ENCODE peak calls at places on chromosomes 1 and 21, in nine cellular contexts. N is left lung; Y is dorsolateral prefrontal cortex; T is CD8-positive, alpha-beta T cell; J is CD8-positive, alpha-beta memory T cell; R is heart right ventricle; V is fibroblast of lung; C is A673; L is tibial nerve. D is an unnamed sample.
A peak's percentile ranks its signal among the peaks of the same experiment; 100 is the strongest.

GRCh38 chr1:230940848-230941247 is 37.8 kb downstream of the TTC13 start:
- DNase-seq in N (no peak), Y (no peak), T (no peak), J (no peak), R (no peak), V (peak; percentile 21), C (no peak), L (no peak), D (no peak)

GRCh38 chr21:46097826-46098286 is at the start of gene COL6A2:
- DNase-seq in N (peak; percentile 53), Y (no peak), T (peak; percentile 41), J (peak; percentile 25), R (peak; percentile 77), V (peak; percentile 64), C (peak; percentile 54), L (peak; percentile 59), D (no peak)

GRCh38 chr1:55155522-55155921 is 59.6 kb downstream of the USP24 start:
- DNase-seq in N (no peak), Y (peak; percentile 69), T (no peak), J (no peak), R (peak; percentile 33), V (peak; percentile 40), C (peak; percentile 41), L (peak; percentile 20), D (no peak)

GRCh38 chr21:45830221-45830640 is 151.3 kb upstream of the COL6A1 start:
- DNase-seq in N (no peak), Y (no peak), T (no peak), J (no peak), R (no peak), V (peak; percentile 36), C (no peak), L (no peak), D (no peak)

GRCh38 chr1:2971146-2971501 is 50.1 kb upstream of the ACTRT2 start:
- DNase-seq in N (no peak), Y (no peak), T (no peak), J (no peak), R (no peak), V (no peak), C (no peak), L (no peak), D (no peak)

GRCh38 chr1:218330043-218330623 is 15.0 kb upstream of the TGFB2 start:
- DNase-seq in N (no peak), Y (no peak), T (no peak), J (no peak), R (no peak), V (peak; percentile 69), C (peak; percentile 49), L (no peak), D (no peak)

GRCh38 chr1:63408331-63408730 is 40.9 kb downstream of the ALG6 start:
- DNase-seq in N (no peak), Y (no peak), T (no peak), J (no peak), R (no peak), V (peak; percentile 92), C (no peak), L (no peak), D (no peak)

GRCh38 chr1:118947790-118948189 is 40.4 kb downstream of the TBX15 start:
- DNase-seq in N (no peak), Y (no peak), T (no peak), J (no peak), R (no peak), V (peak; percentile 77), C (no peak), L (no peak), D (no peak)

GRCh38 chr1:100038401-100039306 is 68.9 kb downstream of the SLC35A3 start:
- DNase-seq in N (peak; percentile 68), Y (peak; percentile 69), T (peak; percentile 88), J (peak; percentile 58), R (peak; percentile 53), V (peak; percentile 71), C (peak; percentile 78), L (peak; percentile 36), D (peak; percentile 84)

GRCh38 chr1:79681382-79681781 is 674.9 kb upstream of the ADGRL4 start:
- DNase-seq in N (no peak), Y (no peak), T (no peak), J (no peak), R (no peak), V (no peak), C (no peak), L (no peak), D (no peak)

GRCh38 chr1:4509206-4509605 is 145.2 kb upstream of the AJAP1 start:
- DNase-seq in N (no peak), Y (no peak), T (no peak), J (no peak), R (no peak), V (no peak), C (no peak), L (no peak), D (no peak)

GRCh38 chr1:111201275-111202090 is 1.0 kb upstream of the DENND2D start:
- DNase-seq in N (no peak), Y (no peak), T (no peak), J (no peak), R (no peak), V (no peak), C (no peak), L (no peak), D (no peak)

GRCh38 chr1:160399544-160400283 is 650 bp upstream of the VANGL2 start:
- DNase-seq in N (no peak), Y (no peak), T (no peak), J (no peak), R (no peak), V (no peak), C (no peak), L (no peak), D (no peak)
- H3K4me3 ChIP-seq in N (peak overlapping the region; percentile 48), Y (peak overlapping the region; percentile 80), T (peak overlapping the region; percentile 31), J (no peak overlapping the region), R (peak overlapping the region; percentile 81), V (no peak overlapping the region), C (peak overlapping the region; percentile 96), L (peak overlapping the region; percentile 38), D (no peak overlapping the region)

DNA sequence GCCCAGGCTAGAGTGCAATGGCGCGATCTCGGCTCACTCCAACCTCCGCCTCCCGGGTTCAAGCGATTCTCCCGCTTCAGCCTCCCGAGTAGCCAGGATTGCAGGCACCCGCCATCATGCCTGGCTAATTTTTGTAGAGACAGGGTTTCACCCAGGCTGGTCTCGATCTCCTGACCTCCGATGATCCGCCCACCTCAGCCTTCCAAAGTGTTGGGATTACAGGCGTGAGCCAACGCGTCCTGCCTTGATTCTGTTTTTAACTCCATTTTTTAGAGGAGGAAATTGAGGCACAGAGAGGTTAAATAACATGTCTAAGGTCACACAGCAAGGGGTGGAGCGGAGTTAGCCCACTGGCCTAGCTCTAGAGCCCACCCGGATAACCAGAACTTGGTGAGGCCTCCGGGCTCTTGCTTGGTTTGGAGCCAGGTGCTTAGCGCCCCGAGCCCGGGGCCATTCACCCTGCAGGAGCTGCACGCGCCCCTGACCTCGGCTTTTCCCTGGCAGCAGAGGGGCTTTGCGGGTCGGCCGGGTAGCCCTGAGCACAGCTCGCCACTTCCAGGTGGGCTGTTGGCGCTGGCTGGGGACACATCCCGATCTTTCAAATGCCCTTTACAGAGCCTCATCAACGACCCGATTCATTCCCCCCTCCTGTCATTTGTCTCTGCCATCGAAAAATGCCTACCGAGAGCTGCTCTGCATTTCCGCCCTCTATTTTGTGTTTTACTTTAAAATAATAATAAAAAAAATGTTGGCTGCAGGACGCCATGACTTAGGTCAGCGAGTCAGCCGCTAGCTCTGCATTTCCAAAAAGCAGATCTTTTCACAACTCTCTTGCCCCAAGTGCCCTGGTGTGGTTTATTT is 11.2 kb downstream of the SIM2 start:
- DNase-seq in N (no peak), Y (no peak), T (no peak), J (no peak), R (no peak), V (no peak), C (no peak), L (no peak), D (no peak)
- H3K27me3 ChIP-seq in N (peaks cover 100% of the 10 kb centered on the region), Y (peaks cover 100% of the 10 kb centered on the region), T (peaks cover 42% of the 10 kb centered on the region), J (peaks cover 54% of the 10 kb centered on the region), R (peaks cover 55% of the 10 kb centered on the region), V (peaks cover 83% of the 10 kb centered on the region), C (no peaks in the 10 kb centered on the region), L (no peaks in the 10 kb centered on the region), D (no peaks in the 10 kb centered on the region)

DNA sequence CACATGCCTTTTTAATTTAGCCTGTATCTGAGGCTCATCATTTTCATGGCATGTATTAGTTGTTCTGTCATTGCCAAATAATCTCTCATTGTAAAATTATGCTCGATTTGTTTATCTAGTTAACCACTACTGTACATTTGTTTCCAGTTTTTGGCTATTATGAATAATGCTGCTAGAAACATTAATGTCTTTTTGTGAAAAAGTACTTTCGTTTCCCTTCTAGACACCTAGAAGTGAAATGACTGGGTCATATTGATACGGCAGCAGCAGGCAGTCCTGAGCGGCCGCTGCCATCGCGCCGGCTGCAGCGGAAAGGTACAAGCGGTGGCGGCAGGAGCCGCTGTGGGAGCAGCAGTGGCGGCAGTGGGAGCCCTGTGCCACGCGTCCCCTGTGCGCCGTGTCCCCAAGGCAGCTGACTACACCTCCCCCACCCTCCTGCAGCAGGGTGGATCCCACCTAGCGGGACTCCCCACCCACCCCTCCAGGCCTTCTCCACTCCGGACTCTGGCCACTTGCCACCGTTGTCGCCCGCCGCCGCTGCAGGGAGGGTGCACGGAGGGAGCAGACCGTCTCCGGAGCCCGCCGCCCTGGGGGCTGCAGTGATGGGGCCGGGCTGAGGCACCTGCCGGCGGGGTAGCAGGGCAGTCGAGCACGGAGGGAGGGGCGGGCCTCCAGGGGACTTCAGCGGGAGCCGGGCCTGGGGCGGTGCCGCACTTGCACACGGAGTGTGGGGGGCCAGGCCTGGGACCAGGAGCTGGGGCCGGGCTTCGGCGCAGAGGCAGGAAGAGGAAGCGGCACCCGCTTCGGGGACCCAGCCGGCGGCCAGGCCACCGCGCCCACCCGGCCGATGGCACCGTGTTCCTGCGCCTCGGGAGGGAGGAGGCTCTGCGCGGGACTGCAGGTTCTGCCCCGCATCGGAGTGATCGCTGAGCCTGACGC is 66.8 kb upstream of the RGS7 start:
- DNase-seq in N (no peak), Y (peak; percentile 74), T (no peak), J (no peak), R (peak; percentile 15), V (peak; percentile 62), C (peak; percentile 4), L (no peak), D (peak; percentile 32)
- H3K4me3 ChIP-seq in N (peak overlapping the region; percentile 31), Y (peak overlapping the region; percentile 65), T (no peak overlapping the region), J (no peak overlapping the region), R (peak overlapping the region; percentile 26), V (peak overlapping the region; percentile 56), C (peak overlapping the region; percentile 40), L (peak overlapping the region; percentile 22), D (peak overlapping the region; percentile 47)

GRCh38 chr1:39779137-39779536 is 8.0 kb upstream of the OXCT2 start:
- DNase-seq in N (no peak), Y (no peak), T (no peak), J (no peak), R (no peak), V (no peak), C (peak; percentile 39), L (no peak), D (no peak)
- H3K27me3 ChIP-seq in N (no peaks in the 10 kb centered on the region), Y (no peaks in the 10 kb centered on the region), T (no peaks in the 10 kb centered on the region), J (no peaks in the 10 kb centered on the region), R (no peaks in the 10 kb centered on the region), V (peaks cover 10% of the 10 kb centered on the region), C (no peaks in the 10 kb centered on the region), L (no peaks in the 10 kb centered on the region), D (no peaks in the 10 kb centered on the region)

GRCh38 chr1:229556551-229556950 is 2.0 kb downstream of the ABCB10 start:
- DNase-seq in N (no peak), Y (no peak), T (no peak), J (no peak), R (no peak), V (no peak), C (no peak), L (no peak), D (no peak)
- H3K4me3 ChIP-seq in N (no peak overlapping the region), Y (peak overlapping the region; percentile 86), T (no peak overlapping the region), J (no peak overlapping the region), R (no peak overlapping the region), V (no peak overlapping the region), C (peak overlapping the region; percentile 94), L (no peak overlapping the region), D (peak overlapping the region; percentile 82)